ENCODE peak calls at places on chromosomes 5 and 9, in five cellular contexts. L is stimulated activated CD4-positive, alpha-beta T cell treated with anti-CD3 and anti-CD28 coated beads, Interleukin-15, amount 100 ng/mL, for 24 hours; P is anterior cingulate cortex; M is ELF-1; N is iris pigment epithelial cell. X is an unnamed sample.

GRCh38 chr5:1779782-1780620 is 19.6 kb downstream of the MRPL36 start:
- DNase-seq in L (no peak), P (no peak), M (no peak), N (no peak), X (no peak)

GRCh38 chr9:120894404-120895226 is 17.6 kb upstream of the PHF19 start:
- DNase-seq in L (no peak), P (no peak), M (peak; percentile 48), N (peak; percentile 34), X (no peak)

GRCh38 chr9:19496321-19496720 is 87.5 kb downstream of the ACER2 start:
- DNase-seq in L (no peak), P (no peak), M (no peak), N (no peak), X (no peak)

GRCh38 chr5:94618029-94618492 is 343 bp downstream of the KIAA0825 start:
- DNase-seq in L (no peak), P (peak; percentile 62), M (no peak), N (peak; percentile 72), X (peak; percentile 8)

GRCh38 chr5:179558912-179559279 is 8.5 kb downstream of the RUFY1 start:
- DNase-seq in L (peak; percentile 37), P (no peak), M (peak; percentile 79), N (peak; percentile 52), X (no peak)

GRCh38 chr5:128920345-128921215 is 44.7 kb upstream of the SLC27A6 start:
- DNase-seq in L (no peak), P (no peak), M (no peak), N (peak; percentile 87), X (no peak)

GRCh38 chr5:14200312-14200990 is 57.3 kb downstream of the TRIO start:
- DNase-seq in L (no peak), P (no peak), M (no peak), N (no peak), X (no peak)

GRCh38 chr5:139651502-139651862 is 3.3 kb downstream of the CXXC5 start:
- DNase-seq in L (no peak), P (no peak), M (peak; percentile 48), N (no peak), X (no peak)

GRCh38 chr5:73188764-73189521 is 15.9 kb downstream of the TMEM174 start:
- DNase-seq in L (no peak), P (no peak), M (peak; percentile 20), N (peak; percentile 18), X (no peak)

X was measured in activated T-helper 1 cell treated with anti-CD3 and anti-CD28 coated beads, Interleukin-2, amount 50 U/mL, for 16 hours.